ENCODE peak calls at places on chromosomes 13 and 19, in seven cellular contexts. One of them, this sample, is unnamed.

GRCh38 chr19:40512473-40513344 is 45.9 kb downstream of the SPTBN4 start:
- DNase-seq in iPS DF 19.7: no peak
- DNase-seq in EH: peak
- DNase-seq in CD4-positive, alpha-beta T cell: no peak
- DNase-seq in posterior vena cava: no peak
- DNase-seq in activated naive CD8-positive, alpha-beta T cell treated with anti-CD3 and anti-CD28 coated beads, Interleukin-2, amount 50 U/mL, for 24 hours: no peak
- DNase-seq in prostate gland: no peak
- DNase-seq in this sample: no peak

GRCh38 chr13:27276188-27276587 is 5.6 kb downstream of the RASL11A start:
- DNase-seq in iPS DF 19.7: no peak
- DNase-seq in EH: peak
- DNase-seq in CD4-positive, alpha-beta T cell: no peak
- DNase-seq in posterior vena cava: no peak
- DNase-seq in activated naive CD8-positive, alpha-beta T cell treated with anti-CD3 and anti-CD28 coated beads, Interleukin-2, amount 50 U/mL, for 24 hours: no peak
- DNase-seq in prostate gland: no peak
- DNase-seq in this sample: no peak

GRCh38 chr13:99280166-99280565 is 22.0 kb upstream of the GPR18 start:
- DNase-seq in iPS DF 19.7: no peak
- DNase-seq in EH: peak
- DNase-seq in CD4-positive, alpha-beta T cell: no peak
- DNase-seq in posterior vena cava: no peak
- DNase-seq in activated naive CD8-positive, alpha-beta T cell treated with anti-CD3 and anti-CD28 coated beads, Interleukin-2, amount 50 U/mL, for 24 hours: no peak
- DNase-seq in prostate gland: no peak
- DNase-seq in this sample: no peak

GRCh38 chr13:27170221-27170520 is 1.4 kb downstream of the USP12 start:
- DNase-seq in iPS DF 19.7: no peak
- DNase-seq in EH: peak
- DNase-seq in CD4-positive, alpha-beta T cell: no peak
- DNase-seq in posterior vena cava: no peak
- DNase-seq in activated naive CD8-positive, alpha-beta T cell treated with anti-CD3 and anti-CD28 coated beads, Interleukin-2, amount 50 U/mL, for 24 hours: no peak
- DNase-seq in prostate gland: no peak
- DNase-seq in this sample: no peak

GRCh38 chr19:27971071-27971470 is 1241.9 kb downstream of the UQCRFS1 start:
- DNase-seq in iPS DF 19.7: peak
- DNase-seq in EH: peak
- DNase-seq in CD4-positive, alpha-beta T cell: no peak
- DNase-seq in posterior vena cava: no peak
- DNase-seq in activated naive CD8-positive, alpha-beta T cell treated with anti-CD3 and anti-CD28 coated beads, Interleukin-2, amount 50 U/mL, for 24 hours: no peak
- DNase-seq in prostate gland: no peak
- DNase-seq in this sample: no peak

GRCh38 chr13:99062593-99062992 is 84.7 kb upstream of the DOCK9 start:
- DNase-seq in iPS DF 19.7: no peak
- DNase-seq in EH: peak
- DNase-seq in CD4-positive, alpha-beta T cell: no peak
- DNase-seq in posterior vena cava: no peak
- DNase-seq in activated naive CD8-positive, alpha-beta T cell treated with anti-CD3 and anti-CD28 coated beads, Interleukin-2, amount 50 U/mL, for 24 hours: no peak
- DNase-seq in prostate gland: peak
- DNase-seq in this sample: no peak

GRCh38 chr19:2035590-2035991 is 15.5 kb downstream of the MKNK2 start:
- DNase-seq in iPS DF 19.7: no peak
- DNase-seq in EH: no peak
- DNase-seq in CD4-positive, alpha-beta T cell: no peak
- DNase-seq in posterior vena cava: no peak
- DNase-seq in activated naive CD8-positive, alpha-beta T cell treated with anti-CD3 and anti-CD28 coated beads, Interleukin-2, amount 50 U/mL, for 24 hours: no peak
- DNase-seq in prostate gland: no peak
- DNase-seq in this sample: no peak

GRCh38 chr13:75643182-75643581 is 7.1 kb downstream of the LMO7 start:
- DNase-seq in iPS DF 19.7: no peak
- DNase-seq in EH: no peak
- DNase-seq in CD4-positive, alpha-beta T cell: no peak
- DNase-seq in posterior vena cava: no peak
- DNase-seq in activated naive CD8-positive, alpha-beta T cell treated with anti-CD3 and anti-CD28 coated beads, Interleukin-2, amount 50 U/mL, for 24 hours: no peak
- DNase-seq in prostate gland: no peak
- DNase-seq in this sample: no peak

GRCh38 chr19:7442423-7442822 is 46.4 kb downstream of the PEX11G start:
- DNase-seq in iPS DF 19.7: no peak
- DNase-seq in EH: no peak
- DNase-seq in CD4-positive, alpha-beta T cell: no peak
- DNase-seq in posterior vena cava: no peak
- DNase-seq in activated naive CD8-positive, alpha-beta T cell treated with anti-CD3 and anti-CD28 coated beads, Interleukin-2, amount 50 U/mL, for 24 hours: no peak
- DNase-seq in prostate gland: no peak
- DNase-seq in this sample: no peak

GRCh38 chr13:80469105-80469840 is 128.3 kb upstream of the SPRY2 start:
- DNase-seq in iPS DF 19.7: no peak
- DNase-seq in EH: no peak
- DNase-seq in CD4-positive, alpha-beta T cell: no peak
- DNase-seq in posterior vena cava: no peak
- DNase-seq in activated naive CD8-positive, alpha-beta T cell treated with anti-CD3 and anti-CD28 coated beads, Interleukin-2, amount 50 U/mL, for 24 hours: no peak
- DNase-seq in prostate gland: no peak
- DNase-seq in this sample: no peak

GRCh38 chr19:50669319-50670101 is 20.3 kb downstream of the C19orf81 start:
- DNase-seq in iPS DF 19.7: no peak
- DNase-seq in EH: peak
- DNase-seq in CD4-positive, alpha-beta T cell: peak
- DNase-seq in posterior vena cava: no peak
- DNase-seq in activated naive CD8-positive, alpha-beta T cell treated with anti-CD3 and anti-CD28 coated beads, Interleukin-2, amount 50 U/mL, for 24 hours: peak
- DNase-seq in prostate gland: no peak
- DNase-seq in this sample: peak